ENCODE peak calls at places on chromosomes 7 and 10, in six cellular contexts. B is H9, U is neuronal stem cell, Z is mesendoderm, J is mesenchymal stem cell, O is H1. G is an unnamed sample.

GRCh38 chr7:83469076-83469475 is 179.9 kb downstream of the SEMA3E start:
- DNase-seq in B (no peak), U (no peak), Z (no peak), J (peak), O (no peak), G (peak)

GRCh38 chr10:48456808-48457761 is 147.8 kb downstream of the ARHGAP22 start:
- DNase-seq in B (peak), U (no peak), Z (no peak), J (no peak), O (peak), G (no peak)

GRCh38 chr10:114328876-114329275 is 75.4 kb downstream of the AFAP1L2 start:
- DNase-seq in B (no peak), U (no peak), Z (no peak), J (no peak), O (no peak), G (no peak)

GRCh38 chr7:15178065-15178464 is 275.5 kb upstream of the DGKB start:
- DNase-seq in B (no peak), U (no peak), Z (no peak), J (no peak), O (no peak), G (peak)

GRCh38 chr10:6014241-6014761 is 37.0 kb upstream of the IL15RA start:
- DNase-seq in B (peak), U (no peak), Z (peak), J (peak), O (peak), G (peak)

GRCh38 chr10:100986952-100987684 is at the start of the genes MRPL43 and TWNK:
- DNase-seq in B (peak), U (peak), Z (peak), J (peak), O (peak), G (peak)

GRCh38 chr10:51063659-51064535 is 10.4 kb upstream of the PRKG1 start:
- DNase-seq in B (no peak), U (no peak), Z (peak), J (peak), O (no peak), G (peak)

GRCh38 chr7:100673942-100674431 is 447 bp downstream of the GNB2 start:
- DNase-seq in B (no peak), U (no peak), Z (no peak), J (no peak), O (peak), G (no peak)

GRCh38 chr10:3887404-3887803 is 102.4 kb upstream of the KLF6 start:
- DNase-seq in B (no peak), U (no peak), Z (peak), J (no peak), O (no peak), G (no peak)

GRCh38 chr7:79453558-79454324 is at the start of gene MAGI2:
- DNase-seq in B (peak), U (peak), Z (peak), J (peak), O (peak), G (peak)

GRCh38 chr10:62183442-62183841 is 85.2 kb downstream of the RTKN2 start:
- DNase-seq in B (no peak), U (no peak), Z (no peak), J (no peak), O (no peak), G (no peak)

GRCh38 chr7:82044497-82045080 is 274.7 kb upstream of the HGF start:
- DNase-seq in B (no peak), U (peak), Z (peak), J (peak), O (no peak), G (peak)

GRCh38 chr10:129955591-129956284 is 8.3 kb downstream of the EBF3 start:
- DNase-seq in B (no peak), U (peak), Z (no peak), J (no peak), O (no peak), G (no peak)

GRCh38 chr7:119842786-119843185 is 430.2 kb upstream of the KCND2 start:
- DNase-seq in B (peak), U (no peak), Z (no peak), J (no peak), O (no peak), G (no peak)

GRCh38 chr7:29350351-29350750 is 155.8 kb downstream of the CHN2 start:
- DNase-seq in B (no peak), U (no peak), Z (no peak), J (no peak), O (no peak), G (no peak)

GRCh38 chr10:11131112-11131639 is 113.5 kb downstream of the CELF2 start:
- DNase-seq in B (no peak), U (no peak), Z (no peak), J (no peak), O (no peak), G (no peak)

GRCh38 chr7:50826371-50827172 is 43.9 kb upstream of the GRB10 start:
- DNase-seq in B (no peak), U (no peak), Z (peak), J (peak), O (no peak), G (peak)

GRCh38 chr10:37710831-37711616 is 146.4 kb downstream of the ZNF248 start:
- DNase-seq in B (no peak), U (no peak), Z (no peak), J (no peak), O (no peak), G (no peak)

GRCh38 chr7:130988443-130988842 is 254.4 kb upstream of the KLF14 start:
- DNase-seq in B (no peak), U (peak), Z (peak), J (peak), O (no peak), G (peak)

GRCh38 chr10:105347487-105347886 is 706.4 kb downstream of the SORCS3 start:
- DNase-seq in B (no peak), U (no peak), Z (no peak), J (no peak), O (no peak), G (no peak)

GRCh38 chr10:68331455-68332258 is at the start of gene HNRNPH3:
- DNase-seq in B (peak), U (peak), Z (peak), J (peak), O (peak), G (peak)

GRCh38 chr7:65967361-65968155 is 14.5 kb downstream of the GUSB start:
- DNase-seq in B (no peak), U (no peak), Z (no peak), J (no peak), O (no peak), G (no peak)

DNA sequence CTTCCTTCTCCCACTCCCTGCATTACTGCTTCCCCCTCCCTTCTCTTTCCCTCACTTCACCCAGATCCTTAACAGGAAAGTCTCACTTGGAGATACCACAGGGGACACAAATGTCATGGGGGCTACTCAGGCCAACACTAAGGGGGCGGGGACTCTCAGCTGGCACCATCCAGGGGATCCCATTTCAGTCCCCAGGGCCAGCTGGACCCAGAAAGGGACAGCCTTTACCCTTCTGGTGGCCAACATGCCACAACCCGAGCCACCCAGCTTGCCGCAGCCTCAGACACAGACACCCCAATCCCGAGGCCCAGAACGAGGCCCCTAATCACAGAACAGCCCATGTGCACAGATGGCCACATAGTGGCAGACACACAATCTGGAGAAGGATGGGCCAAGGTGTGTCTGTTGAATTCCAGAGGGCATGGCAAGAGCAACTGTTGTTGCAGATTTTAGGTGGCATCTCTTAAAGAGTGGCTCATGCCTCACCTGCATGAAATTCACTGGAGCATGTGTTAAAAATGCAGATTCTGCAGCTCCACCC is 5.6 kb downstream of the CAMK2G start:
- DNase-seq in B (no peak), U (no peak), Z (no peak), J (no peak), O (no peak), G (no peak)
- H2BK15ac ChIP-seq in B (no peak), U (no peak), Z (no peak), J (no peak), O (no peak), G (no peak)

GRCh38 chr10:9757176-9757575 is 1260.5 kb upstream of the CELF2 start:
- DNase-seq in B (no peak), U (no peak), Z (no peak), J (no peak), O (no peak), G (no peak)
- H2BK15ac ChIP-seq in B (no peak), U (no peak), Z (no peak), J (no peak), O (no peak), G (no peak)

GRCh38 chr10:122181055-122181732 is 89.9 kb upstream of the BTBD16 start:
- DNase-seq in B (no peak), U (no peak), Z (no peak), J (peak), O (no peak), G (peak)
- H2BK15ac ChIP-seq in B (no peak), U (no peak), Z (no peak), J (no peak), O (peak), G (no peak)

DNA sequence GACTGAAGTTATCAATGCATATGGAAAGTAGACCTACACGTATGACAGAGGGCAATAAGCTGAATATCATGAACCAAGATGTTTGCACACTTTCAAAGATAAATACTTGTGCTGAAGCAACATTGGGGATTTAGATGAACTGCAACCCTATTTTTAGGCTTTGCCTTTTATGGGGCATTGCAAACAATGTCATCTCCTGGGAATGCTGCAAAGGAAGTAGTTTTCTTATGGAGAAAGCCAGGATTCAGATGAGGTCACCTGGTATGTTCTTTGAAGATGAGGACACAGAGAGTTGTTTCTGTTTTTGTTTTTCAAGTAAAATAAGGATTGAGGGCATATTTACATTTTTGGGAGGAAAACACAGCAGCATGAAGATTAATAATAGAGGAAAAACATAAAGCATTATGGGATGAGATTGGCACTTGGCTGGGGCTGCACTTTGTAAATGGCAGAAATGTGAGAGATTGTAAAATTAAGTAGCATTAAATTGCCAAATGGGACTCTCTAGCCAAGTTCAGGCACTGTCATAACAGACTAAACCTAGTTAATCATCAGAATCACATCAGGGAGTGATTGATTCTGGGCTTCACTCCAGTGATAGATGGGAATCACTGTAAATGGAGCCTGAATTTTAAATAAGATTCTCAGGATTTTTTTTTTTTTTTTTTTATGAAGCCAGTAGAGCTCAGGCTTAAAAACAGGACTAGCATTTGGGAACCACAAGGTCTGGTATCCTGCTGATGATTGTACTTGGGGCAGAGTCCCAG is 63.1 kb downstream of the MALRD1 start:
- DNase-seq in B (no peak), U (no peak), Z (peak), J (no peak), O (no peak), G (peak)
- H2BK15ac ChIP-seq in B (no peak), U (no peak), Z (no peak), J (no peak), O (no peak), G (no peak)

DNA sequence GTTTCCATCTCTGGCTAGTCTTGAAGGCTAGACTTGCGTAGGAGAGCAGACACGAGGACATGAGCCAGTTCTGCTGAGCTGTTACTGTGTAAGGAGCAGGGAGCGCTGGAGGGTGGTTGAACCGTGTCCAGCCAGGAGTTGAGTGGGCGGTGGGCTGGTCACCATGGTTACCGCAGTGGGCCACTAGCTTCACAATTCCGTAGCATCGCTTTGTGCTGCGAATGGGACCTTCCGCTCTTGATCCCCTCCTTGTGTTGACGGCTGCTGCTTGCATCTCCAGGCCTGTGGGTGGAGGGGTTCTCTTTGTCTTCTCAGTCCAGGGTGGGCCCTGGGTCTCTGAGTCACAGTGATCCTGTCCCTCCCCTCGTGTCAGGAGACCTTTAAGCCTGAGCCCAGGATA is 49.4 kb upstream of the OCM start:
- DNase-seq in B (peak), U (peak), Z (peak), J (no peak), O (no peak), G (peak)
- H2BK15ac ChIP-seq in B (no peak), U (peak), Z (no peak), J (no peak), O (peak), G (no peak)

DNA sequence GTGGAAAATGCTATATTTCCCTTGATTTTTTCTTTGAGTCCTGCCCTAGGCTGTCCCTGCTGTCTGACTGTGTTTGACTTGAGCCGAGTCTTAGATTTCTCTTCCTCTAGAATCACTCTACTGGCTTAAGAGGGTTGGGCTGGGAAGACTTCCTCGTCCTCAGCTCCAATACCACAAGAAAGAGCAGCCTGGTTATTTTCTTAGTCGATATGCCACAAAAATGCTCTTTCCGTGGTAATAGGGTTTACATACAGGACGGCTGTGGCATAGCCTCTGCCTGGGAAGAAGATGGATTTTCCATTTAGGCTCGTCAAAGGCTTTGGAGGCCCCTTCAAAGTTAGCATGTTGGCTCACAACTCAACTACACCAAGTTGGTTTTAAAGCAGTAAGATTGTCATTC is 212.0 kb upstream of the IGFBP3 start:
- DNase-seq in B (no peak), U (no peak), Z (no peak), J (peak), O (no peak), G (no peak)
- H2BK15ac ChIP-seq in B (no peak), U (no peak), Z (no peak), J (no peak), O (no peak), G (peak)

GRCh38 chr10:33298893-33299292 is 35.6 kb downstream of the NRP1 start:
- DNase-seq in B (no peak), U (no peak), Z (no peak), J (no peak), O (no peak), G (no peak)
- H2BK15ac ChIP-seq in B (no peak), U (no peak), Z (no peak), J (no peak), O (no peak), G (no peak)